ENCODE peak calls at places on chromosomes 2 and 18, in seven cellular contexts. One of them, this sample, is unnamed.

GRCh38 chr18:43914017-43914416 is 636.7 kb upstream of the SYT4 start:
- DNase-seq in HepG2: no peak
- DNase-seq in transverse colon: no peak
- DNase-seq in H1: no peak
- DNase-seq in IMR-90: no peak
- DNase-seq in adrenal gland: no peak
- DNase-seq in kidney: no peak
- DNase-seq in this sample: no peak

GRCh38 chr2:163602196-163602595 is 133.6 kb downstream of the FIGN start:
- DNase-seq in HepG2: no peak
- DNase-seq in transverse colon: no peak
- DNase-seq in H1: no peak
- DNase-seq in IMR-90: no peak
- DNase-seq in adrenal gland: no peak
- DNase-seq in kidney: no peak
- DNase-seq in this sample: no peak

GRCh38 chr2:96860065-96861029 is 2.5 kb upstream of the ANKRD39 start:
- DNase-seq in HepG2: no peak
- DNase-seq in transverse colon: no peak
- DNase-seq in H1: no peak
- DNase-seq in IMR-90: no peak
- DNase-seq in adrenal gland: no peak
- DNase-seq in kidney: peak; percentile 76
- DNase-seq in this sample: no peak

GRCh38 chr18:12053312-12053711 is 40.3 kb upstream of the ANKRD62 start:
- DNase-seq in HepG2: no peak
- DNase-seq in transverse colon: no peak
- DNase-seq in H1: no peak
- DNase-seq in IMR-90: no peak
- DNase-seq in adrenal gland: no peak
- DNase-seq in kidney: no peak
- DNase-seq in this sample: no peak

GRCh38 chr2:48274040-48274439 is 255.9 kb upstream of the STON1 start:
- DNase-seq in HepG2: no peak
- DNase-seq in transverse colon: no peak
- DNase-seq in H1: no peak
- DNase-seq in IMR-90: no peak
- DNase-seq in adrenal gland: no peak
- DNase-seq in kidney: no peak
- DNase-seq in this sample: no peak

GRCh38 chr18:13187498-13187897 is 31.1 kb upstream of the LDLRAD4 start:
- DNase-seq in HepG2: no peak
- DNase-seq in transverse colon: no peak
- DNase-seq in H1: no peak
- DNase-seq in IMR-90: no peak
- DNase-seq in adrenal gland: no peak
- DNase-seq in kidney: no peak
- DNase-seq in this sample: no peak

GRCh38 chr18:34773961-34774754 is 64.1 kb downstream of the DTNA start:
- DNase-seq in HepG2: no peak
- DNase-seq in transverse colon: peak; percentile 27
- DNase-seq in H1: no peak
- DNase-seq in IMR-90: peak; percentile 64
- DNase-seq in adrenal gland: peak; percentile 74
- DNase-seq in kidney: peak; percentile 81
- DNase-seq in this sample: no peak

GRCh38 chr18:49862656-49863385 is 49.5 kb upstream of the ACAA2 start:
- DNase-seq in HepG2: no peak
- DNase-seq in transverse colon: no peak
- DNase-seq in H1: no peak
- DNase-seq in IMR-90: no peak
- DNase-seq in adrenal gland: no peak
- DNase-seq in kidney: no peak
- DNase-seq in this sample: no peak

GRCh38 chr2:173159794-173160463 is 84.3 kb downstream of the MAP3K20 start:
- DNase-seq in HepG2: peak; percentile 25
- DNase-seq in transverse colon: peak; percentile 74
- DNase-seq in H1: peak; percentile 10
- DNase-seq in IMR-90: peak; percentile 99
- DNase-seq in adrenal gland: peak; percentile 97
- DNase-seq in kidney: peak; percentile 90
- DNase-seq in this sample: peak; percentile 92

GRCh38 chr18:62388855-62389760 is 64.0 kb downstream of the TNFRSF11A start:
- DNase-seq in HepG2: peak; percentile 81
- DNase-seq in transverse colon: no peak
- DNase-seq in H1: no peak
- DNase-seq in IMR-90: no peak
- DNase-seq in adrenal gland: no peak
- DNase-seq in kidney: no peak
- DNase-seq in this sample: no peak

GRCh38 chr2:60331106-60331809 is 222.2 kb downstream of the BCL11A start:
- DNase-seq in HepG2: no peak
- DNase-seq in transverse colon: no peak
- DNase-seq in H1: no peak
- DNase-seq in IMR-90: no peak
- DNase-seq in adrenal gland: no peak
- DNase-seq in kidney: no peak
- DNase-seq in this sample: no peak

GRCh38 chr2:178804791-178805190 is 2.4 kb downstream of the TTN start:
- DNase-seq in HepG2: peak; percentile 22
- DNase-seq in transverse colon: no peak
- DNase-seq in H1: no peak
- DNase-seq in IMR-90: peak; percentile 16
- DNase-seq in adrenal gland: no peak
- DNase-seq in kidney: no peak
- DNase-seq in this sample: no peak

GRCh38 chr2:88537640-88538039 is 85.1 kb upstream of the FOXI3 start:
- DNase-seq in HepG2: no peak
- DNase-seq in transverse colon: no peak
- DNase-seq in H1: peak; percentile 9
- DNase-seq in IMR-90: no peak
- DNase-seq in adrenal gland: no peak
- DNase-seq in kidney: no peak
- DNase-seq in this sample: no peak

GRCh38 chr2:235088608-235089020 is 136.8 kb downstream of the SH3BP4 start:
- DNase-seq in HepG2: peak; percentile 22
- DNase-seq in transverse colon: no peak
- DNase-seq in H1: no peak
- DNase-seq in IMR-90: no peak
- DNase-seq in adrenal gland: no peak
- DNase-seq in kidney: no peak
- DNase-seq in this sample: no peak

GRCh38 chr2:119792907-119793312 is 33.2 kb downstream of the PTPN4 start:
- DNase-seq in HepG2: no peak
- DNase-seq in transverse colon: no peak
- DNase-seq in H1: peak; percentile 50
- DNase-seq in IMR-90: no peak
- DNase-seq in adrenal gland: no peak
- DNase-seq in kidney: no peak
- DNase-seq in this sample: no peak

GRCh38 chr2:221133941-221134340 is 438.2 kb downstream of the EPHA4 start:
- DNase-seq in HepG2: no peak
- DNase-seq in transverse colon: no peak
- DNase-seq in H1: no peak
- DNase-seq in IMR-90: no peak
- DNase-seq in adrenal gland: no peak
- DNase-seq in kidney: no peak
- DNase-seq in this sample: no peak

GRCh38 chr2:171626949-171627348 is 60.3 kb upstream of the DYNC1I2 start:
- DNase-seq in HepG2: no peak
- DNase-seq in transverse colon: no peak
- DNase-seq in H1: no peak
- DNase-seq in IMR-90: no peak
- DNase-seq in adrenal gland: no peak
- DNase-seq in kidney: no peak
- DNase-seq in this sample: no peak

GRCh38 chr2:46163804-46164569 is 133.2 kb upstream of the EPAS1 start:
- DNase-seq in HepG2: no peak
- DNase-seq in transverse colon: peak; percentile 43
- DNase-seq in H1: no peak
- DNase-seq in IMR-90: peak; percentile 33
- DNase-seq in adrenal gland: no peak
- DNase-seq in kidney: no peak
- DNase-seq in this sample: peak; percentile 50

GRCh38 chr2:144595686-144596073 is 75.8 kb upstream of the ZEB2 start:
- DNase-seq in HepG2: no peak
- DNase-seq in transverse colon: no peak
- DNase-seq in H1: no peak
- DNase-seq in IMR-90: no peak
- DNase-seq in adrenal gland: no peak
- DNase-seq in kidney: no peak
- DNase-seq in this sample: no peak
- TF ChIP-seq CTCF in HepG2: no peak
- TF ChIP-seq CTCF in transverse colon: no peak
- TF ChIP-seq CTCF in H1: no peak
- TF ChIP-seq CTCF in IMR-90: no peak
- TF ChIP-seq CTCF in adrenal gland: no peak
- TF ChIP-seq CTCF in kidney: no peak
- TF ChIP-seq CTCF in this sample: no peak

GRCh38 chr2:189327879-189328351 is 113.4 kb upstream of the WDR75 start:
- DNase-seq in HepG2: no peak
- DNase-seq in transverse colon: no peak
- DNase-seq in H1: no peak
- DNase-seq in IMR-90: peak; percentile 37
- DNase-seq in adrenal gland: no peak
- DNase-seq in kidney: no peak
- DNase-seq in this sample: no peak

DNA sequence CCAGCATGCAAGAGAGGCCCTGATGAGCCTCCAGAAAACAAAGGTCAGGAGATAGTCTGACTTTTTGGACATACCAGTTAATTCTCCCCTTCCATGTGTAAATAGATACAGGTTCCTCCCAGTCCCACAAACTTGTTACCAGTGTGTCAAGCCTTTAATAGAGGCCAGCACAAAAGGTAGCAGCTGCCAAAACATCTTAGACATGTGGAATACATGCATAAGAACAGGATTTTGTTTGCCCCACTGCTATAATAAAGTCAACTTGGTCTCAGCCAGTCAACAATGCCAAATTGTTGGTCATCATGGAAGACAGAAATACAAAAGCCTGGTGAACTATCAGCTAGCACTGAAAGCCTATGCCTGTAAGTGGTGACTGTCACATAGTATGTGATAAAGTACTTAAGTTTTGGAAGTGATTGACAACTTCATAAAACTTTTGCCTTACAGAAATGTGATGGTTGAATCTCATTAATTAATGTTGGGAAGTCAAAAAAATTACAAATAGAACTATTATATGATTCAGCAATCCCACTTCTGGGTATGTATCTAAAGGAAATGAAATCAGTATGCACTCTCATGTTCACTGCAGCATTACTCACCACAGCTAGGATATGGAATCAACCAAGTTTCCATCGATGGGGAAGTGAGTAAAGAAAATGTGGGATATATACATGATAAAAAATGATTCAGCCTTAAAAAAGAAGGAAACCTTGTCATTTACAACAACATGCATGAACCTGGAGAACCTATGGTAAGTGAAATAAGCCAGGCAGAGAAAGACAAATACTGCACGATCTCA is 112.6 kb upstream of the WDR75 start:
- DNase-seq in HepG2: no peak
- DNase-seq in transverse colon: no peak
- DNase-seq in H1: no peak
- DNase-seq in IMR-90: peak; percentile 82
- DNase-seq in adrenal gland: no peak
- DNase-seq in kidney: no peak
- DNase-seq in this sample: no peak
- H3K4me1 ChIP-seq in HepG2: no peaks in the 10 kb centered on the region
- H3K4me1 ChIP-seq in transverse colon: no peaks in the 10 kb centered on the region
- H3K4me1 ChIP-seq in H1: peaks cover 2% of the 10 kb centered on the region
- H3K4me1 ChIP-seq in IMR-90: peaks cover 5% of the 10 kb centered on the region
- H3K4me1 ChIP-seq in adrenal gland: no peaks in the 10 kb centered on the region
- H3K4me1 ChIP-seq in kidney: no peaks in the 10 kb centered on the region
- H3K4me1 ChIP-seq in this sample: no peaks in the 10 kb centered on the region

DNA sequence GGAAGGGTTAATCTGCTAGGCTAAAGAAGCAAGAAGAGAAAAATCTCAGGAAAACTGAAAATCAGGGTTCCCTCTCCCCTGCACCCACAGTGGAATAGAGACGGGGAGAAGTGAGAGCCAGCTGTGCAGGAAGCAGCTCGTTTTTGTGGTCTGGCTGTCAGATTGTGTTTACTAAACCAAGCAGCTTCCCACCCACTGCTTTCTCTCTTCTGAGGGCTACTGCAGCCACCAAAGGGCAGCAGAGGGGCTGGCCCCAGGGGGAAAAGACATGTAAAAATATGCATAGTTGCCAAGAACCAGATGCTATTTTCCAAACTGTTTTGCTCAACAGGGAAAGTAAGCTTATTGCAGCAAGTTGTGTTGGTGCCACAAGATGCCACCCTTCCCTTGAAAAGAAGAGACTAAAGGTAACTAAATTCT is 72.6 kb upstream of the THUMPD2 start:
- DNase-seq in HepG2: no peak
- DNase-seq in transverse colon: no peak
- DNase-seq in H1: no peak
- DNase-seq in IMR-90: peak; percentile 63
- DNase-seq in adrenal gland: no peak
- DNase-seq in kidney: peak; percentile 77
- DNase-seq in this sample: no peak
- TF ChIP-seq CTCF in HepG2: no peak
- TF ChIP-seq CTCF in transverse colon: no peak
- TF ChIP-seq CTCF in H1: peak; percentile 18
- TF ChIP-seq CTCF in IMR-90: no peak
- TF ChIP-seq CTCF in adrenal gland: no peak
- TF ChIP-seq CTCF in kidney: no peak
- TF ChIP-seq CTCF in this sample: no peak

GRCh38 chr2:218226903-218227302 is 9.9 kb downstream of the ARPC2 start:
- DNase-seq in HepG2: no peak
- DNase-seq in transverse colon: no peak
- DNase-seq in H1: no peak
- DNase-seq in IMR-90: no peak
- DNase-seq in adrenal gland: no peak
- DNase-seq in kidney: no peak
- DNase-seq in this sample: no peak

GRCh38 chr2:218224206-218224605 is 7.2 kb downstream of the ARPC2 start:
- DNase-seq in HepG2: no peak
- DNase-seq in transverse colon: no peak
- DNase-seq in H1: no peak
- DNase-seq in IMR-90: peak; percentile 55
- DNase-seq in adrenal gland: no peak
- DNase-seq in kidney: no peak
- DNase-seq in this sample: no peak

GRCh38 chr2:218221015-218221414 is 4.0 kb downstream of the ARPC2 start:
- DNase-seq in HepG2: no peak
- DNase-seq in transverse colon: no peak
- DNase-seq in H1: no peak
- DNase-seq in IMR-90: no peak
- DNase-seq in adrenal gland: no peak
- DNase-seq in kidney: no peak
- DNase-seq in this sample: no peak

GRCh38 chr2:218219934-218220333 is 2.9 kb downstream of the ARPC2 start:
- DNase-seq in HepG2: no peak
- DNase-seq in transverse colon: no peak
- DNase-seq in H1: no peak
- DNase-seq in IMR-90: no peak
- DNase-seq in adrenal gland: no peak
- DNase-seq in kidney: no peak
- DNase-seq in this sample: no peak

DNA sequence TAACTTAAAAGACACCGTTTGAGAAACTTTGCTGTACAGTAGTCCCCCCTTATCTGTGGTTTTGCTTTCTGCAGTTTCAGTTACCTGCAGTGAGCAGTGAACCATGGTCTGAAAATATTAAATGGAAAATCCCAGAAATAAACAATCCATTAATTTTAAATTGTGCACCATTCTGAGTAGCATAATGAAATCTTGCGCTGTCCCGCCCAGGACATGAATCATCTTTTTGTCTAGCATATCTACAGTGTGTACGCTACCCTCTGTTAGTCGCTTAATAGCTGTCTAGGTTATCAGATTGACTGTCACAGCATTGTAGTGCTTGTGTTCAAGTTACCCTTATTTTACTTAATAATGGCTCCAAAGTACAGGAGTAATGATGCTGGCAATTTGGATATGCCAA is 6.1 kb downstream of the ARPC2 start:
- DNase-seq in HepG2: no peak
- DNase-seq in transverse colon: no peak
- DNase-seq in H1: no peak
- DNase-seq in IMR-90: peak; percentile 24
- DNase-seq in adrenal gland: peak; percentile 28
- DNase-seq in kidney: no peak
- DNase-seq in this sample: no peak
- H3K4me1 ChIP-seq in HepG2: peaks cover 50% of the 10 kb centered on the region
- H3K4me1 ChIP-seq in transverse colon: peaks cover 45% of the 10 kb centered on the region
- H3K4me1 ChIP-seq in H1: no peaks in the 10 kb centered on the region
- H3K4me1 ChIP-seq in IMR-90: peaks cover 18% of the 10 kb centered on the region
- H3K4me1 ChIP-seq in adrenal gland: peaks cover 16% of the 10 kb centered on the region
- H3K4me1 ChIP-seq in kidney: peaks cover 8% of the 10 kb centered on the region
- H3K4me1 ChIP-seq in this sample: peaks cover 43% of the 10 kb centered on the region